ENCODE peak calls at places on chromosomes 3 and 15, in four cellular contexts. One of them, this sample, is unnamed.

GRCh38 chr3:128555098-128555825 is 62.3 kb upstream of the GATA2 start:
- DNase-seq in K562: no peak
- DNase-seq in HepG2: no peak
- DNase-seq in GM12878: no peak
- DNase-seq in this sample: peak

GRCh38 chr3:15438988-15439387 is 11.6 kb downstream of the EAF1 start:
- DNase-seq in HepG2: no peak
- DNase-seq in GM12878: no peak
- DNase-seq in K562: no peak
- DNase-seq in this sample: no peak

GRCh38 chr3:110341047-110341446 is 730.6 kb upstream of the NECTIN3 start:
- DNase-seq in HepG2: no peak
- DNase-seq in GM12878: no peak
- DNase-seq in K562: no peak
- DNase-seq in this sample: no peak

GRCh38 chr3:111751961-111752360 is 107.1 kb upstream of the PHLDB2 start:
- DNase-seq in K562: no peak
- DNase-seq in HepG2: no peak
- DNase-seq in GM12878: no peak
- DNase-seq in this sample: no peak

GRCh38 chr3:153130312-153130977 is 31.6 kb upstream of the RAP2B start:
- DNase-seq in HepG2: no peak
- DNase-seq in K562: no peak
- DNase-seq in GM12878: peak
- DNase-seq in this sample: no peak

GRCh38 chr15:60301024-60301423 is 96.8 kb downstream of the ANXA2 start:
- DNase-seq in HepG2: no peak
- DNase-seq in K562: peak
- DNase-seq in GM12878: no peak
- DNase-seq in this sample: no peak

GRCh38 chr15:39908186-39908585 is 11.9 kb downstream of the GPR176 start:
- DNase-seq in K562: no peak
- DNase-seq in GM12878: no peak
- DNase-seq in HepG2: no peak
- DNase-seq in this sample: no peak

GRCh38 chr3:161275919-161276318 is 54.8 kb downstream of the NMD3 start:
- DNase-seq in K562: no peak
- DNase-seq in GM12878: no peak
- DNase-seq in HepG2: no peak
- DNase-seq in this sample: no peak

GRCh38 chr3:174775603-174776002 is 83.5 kb upstream of the NAALADL2 start:
- DNase-seq in HepG2: no peak
- DNase-seq in K562: no peak
- DNase-seq in GM12878: no peak
- DNase-seq in this sample: no peak

GRCh38 chr3:10166213-10166604 is 1.5 kb downstream of the IRAK2 start:
- DNase-seq in K562: no peak
- DNase-seq in HepG2: peak
- DNase-seq in GM12878: no peak
- DNase-seq in this sample: no peak

GRCh38 chr15:62935300-62936081 is 107.1 kb upstream of the TPM1 start:
- DNase-seq in K562: no peak
- DNase-seq in GM12878: no peak
- DNase-seq in HepG2: peak
- DNase-seq in this sample: no peak

GRCh38 chr15:64634020-64634419 is 141.4 kb downstream of the RBPMS2 start:
- DNase-seq in K562: no peak
- DNase-seq in GM12878: peak
- DNase-seq in HepG2: peak
- DNase-seq in this sample: no peak

GRCh38 chr3:188531210-188531609 is 377.3 kb downstream of the LPP start:
- DNase-seq in HepG2: peak
- DNase-seq in K562: no peak
- DNase-seq in GM12878: no peak
- DNase-seq in this sample: no peak

GRCh38 chr3:100875239-100875638 is 118.0 kb downstream of the ABI3BP start:
- DNase-seq in K562: no peak
- DNase-seq in HepG2: no peak
- DNase-seq in GM12878: no peak
- DNase-seq in this sample: no peak

DNA sequence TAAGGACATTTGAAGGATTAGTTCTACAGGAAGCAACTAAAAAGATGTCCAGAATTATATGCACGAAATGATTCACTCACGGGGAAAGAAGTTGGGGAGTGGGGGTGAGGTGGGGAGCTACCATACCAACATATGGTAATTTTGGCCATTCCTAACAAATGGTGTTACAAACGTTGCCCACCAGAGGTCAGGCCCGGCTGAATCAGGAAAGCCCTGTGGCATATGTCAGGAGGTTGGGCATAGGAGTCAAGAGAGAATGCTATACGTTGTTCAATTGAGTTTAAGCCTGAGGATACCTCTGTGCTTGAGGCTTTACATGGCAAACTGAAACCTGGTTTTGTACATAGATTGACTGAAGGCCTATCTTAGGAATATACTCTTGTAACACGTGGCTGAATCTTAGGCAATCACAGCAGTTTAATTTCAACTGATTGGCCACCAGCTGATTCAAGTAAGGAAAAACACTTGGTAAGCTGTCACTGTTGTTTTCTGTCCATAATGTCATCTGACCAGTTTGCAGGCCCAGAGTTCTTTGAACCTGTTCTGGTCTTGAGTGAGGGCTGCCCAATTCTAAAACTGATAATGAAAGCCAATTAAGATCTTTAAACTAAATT is 23.4 kb upstream of the SLC2A2 start:
- DNase-seq in GM12878: peak
- DNase-seq in HepG2: peak
- DNase-seq in K562: peak
- DNase-seq in this sample: peak
- TF ChIP-seq SP1 in GM12878: no peak
- TF ChIP-seq SP1 in HepG2: no peak
- TF ChIP-seq SP1 in K562: no peak
- TF ChIP-seq SP1 in this sample: no peak

DNA sequence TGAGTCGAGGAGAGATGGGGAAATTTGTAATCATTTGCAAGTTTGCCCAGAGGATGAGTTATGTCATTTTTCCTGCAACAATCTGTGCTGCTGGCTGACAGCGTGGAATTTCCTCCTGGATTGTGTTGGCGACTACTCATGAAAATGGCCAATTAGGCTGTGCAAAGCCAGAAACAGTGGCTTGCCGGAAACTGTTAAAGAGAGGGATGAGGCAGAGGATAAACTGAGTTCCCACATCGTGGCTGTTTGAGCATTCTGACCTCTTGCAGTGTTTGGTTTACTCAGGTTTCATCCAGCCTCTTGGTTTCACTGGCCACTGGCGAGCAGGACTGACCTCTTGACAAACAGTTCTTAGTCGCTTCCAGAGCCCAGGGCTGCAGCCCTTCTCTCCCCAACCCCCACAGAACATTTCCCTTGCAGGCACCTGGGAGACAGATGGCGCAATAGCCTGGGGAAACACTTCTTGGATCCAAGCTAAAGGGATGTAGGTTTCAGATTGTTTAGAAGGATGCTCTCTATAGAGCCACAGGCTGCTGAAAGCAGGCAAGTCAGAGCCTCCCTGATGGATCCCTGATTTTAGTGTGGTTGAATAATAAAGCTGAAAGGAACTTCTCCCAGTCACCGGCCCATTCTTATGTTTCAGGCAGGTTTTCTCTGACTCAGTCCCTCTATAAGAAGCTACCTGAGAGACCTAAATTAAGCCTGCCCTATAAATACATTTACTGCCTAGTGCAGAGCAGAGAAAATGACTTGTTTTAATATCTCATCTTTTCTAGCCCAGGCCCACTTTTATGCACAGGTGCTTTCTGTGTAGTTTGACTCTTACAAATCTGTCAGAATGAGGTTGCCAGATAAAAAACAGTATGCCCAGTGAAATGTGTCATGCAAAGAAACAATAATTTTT is 92.8 kb upstream of the UBE2E1 start:
- DNase-seq in HepG2: no peak
- DNase-seq in K562: no peak
- DNase-seq in GM12878: no peak
- DNase-seq in this sample: peak
- TF ChIP-seq ESRRA in HepG2: no peak
- TF ChIP-seq ESRRA in K562: no peak
- TF ChIP-seq ESRRA in GM12878: no peak
- TF ChIP-seq ESRRA in this sample: no peak

DNA sequence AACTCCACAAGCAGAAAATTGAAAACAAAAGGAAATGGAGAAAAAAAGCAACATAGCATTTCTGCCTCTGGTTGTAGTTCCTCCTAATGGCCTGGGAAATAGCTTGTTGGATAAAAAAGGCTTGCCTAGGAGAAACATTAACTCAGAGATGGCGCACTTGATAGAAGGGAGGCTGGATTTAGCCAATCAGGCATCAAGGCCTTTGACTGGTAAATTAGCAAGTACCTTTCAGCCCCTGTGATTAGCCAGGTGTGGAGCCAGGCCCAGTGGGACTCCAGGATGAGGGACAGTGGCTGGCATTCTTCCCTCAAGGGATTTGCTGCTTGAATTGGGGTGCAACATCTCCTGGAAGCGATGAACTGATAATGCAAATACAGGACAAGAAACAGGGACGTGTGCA is 84.5 kb downstream of the RPLP1 start:
- DNase-seq in K562: no peak
- DNase-seq in HepG2: no peak
- DNase-seq in GM12878: no peak
- DNase-seq in this sample: no peak
- TF ChIP-seq ATF3 in K562: no peak
- TF ChIP-seq ATF3 in HepG2: no peak
- TF ChIP-seq ATF3 in GM12878: no peak
- TF ChIP-seq ATF3 in this sample: no peak

GRCh38 chr3:2628117-2628516 is 482.1 kb downstream of the IL5RA start:
- DNase-seq in K562: no peak
- DNase-seq in HepG2: no peak
- DNase-seq in GM12878: no peak
- DNase-seq in this sample: no peak

GRCh38 chr3:2623463-2623862 is 486.7 kb downstream of the IL5RA start:
- DNase-seq in HepG2: no peak
- DNase-seq in GM12878: no peak
- DNase-seq in K562: no peak
- DNase-seq in this sample: no peak
- TF ChIP-seq SP1 in HepG2: no peak
- TF ChIP-seq SP1 in GM12878: no peak
- TF ChIP-seq SP1 in K562: no peak
- TF ChIP-seq SP1 in this sample: no peak

GRCh38 chr15:90412356-90413194 is 24.5 kb downstream of the IQGAP1 start:
- DNase-seq in HepG2: no peak
- DNase-seq in GM12878: peak
- DNase-seq in K562: no peak
- DNase-seq in this sample: no peak
- TF ChIP-seq ESRRA in HepG2: no peak
- TF ChIP-seq ESRRA in GM12878: no peak
- TF ChIP-seq ESRRA in K562: no peak
- TF ChIP-seq ESRRA in this sample: no peak

GRCh38 chr15:66563566-66564110 is 2.2 kb downstream of the LCTL start:
- DNase-seq in HepG2: no peak
- DNase-seq in K562: no peak
- DNase-seq in GM12878: no peak
- DNase-seq in this sample: no peak

GRCh38 chr15:66564136-66565041 is 1.4 kb downstream of the LCTL start:
- DNase-seq in K562: no peak
- DNase-seq in HepG2: no peak
- DNase-seq in GM12878: no peak
- DNase-seq in this sample: peak

GRCh38 chr15:66565141-66565595 is 630 bp downstream of the LCTL start:
- DNase-seq in HepG2: no peak
- DNase-seq in K562: no peak
- DNase-seq in GM12878: no peak
- DNase-seq in this sample: no peak

GRCh38 chr15:66560856-66561525 is 4.8 kb downstream of the LCTL start:
- DNase-seq in GM12878: no peak
- DNase-seq in K562: peak
- DNase-seq in HepG2: no peak
- DNase-seq in this sample: no peak

DNA sequence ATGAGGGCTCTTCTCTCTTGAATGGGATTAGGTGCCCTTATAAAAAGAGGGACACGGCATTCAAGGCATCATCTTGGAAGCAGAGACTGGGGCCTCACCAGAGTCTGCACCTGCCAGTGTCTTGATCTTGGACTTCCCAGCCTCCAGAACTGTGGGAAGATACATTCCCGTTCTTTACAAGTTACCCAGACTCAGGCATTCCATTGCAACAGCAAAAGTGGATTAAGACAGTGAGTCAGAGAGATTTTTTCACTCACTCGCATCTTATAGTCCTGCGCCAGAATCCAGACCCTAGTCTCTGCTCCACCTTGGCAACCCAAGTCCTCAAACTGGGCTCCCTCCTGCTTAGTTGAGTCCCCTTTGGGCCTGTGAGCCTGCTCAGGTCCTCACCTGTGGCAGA is 2.7 kb downstream of the LCTL start:
- DNase-seq in GM12878: no peak
- DNase-seq in HepG2: no peak
- DNase-seq in K562: no peak
- DNase-seq in this sample: no peak
- TF ChIP-seq ATF3 in GM12878: no peak
- TF ChIP-seq ATF3 in HepG2: no peak
- TF ChIP-seq ATF3 in K562: no peak
- TF ChIP-seq ATF3 in this sample: no peak

GRCh38 chr3:37852097-37852496 is 9.6 kb upstream of the CTDSPL start:
- DNase-seq in K562: no peak
- DNase-seq in HepG2: no peak
- DNase-seq in GM12878: no peak
- DNase-seq in this sample: no peak
- TF ChIP-seq SP1 in K562: no peak
- TF ChIP-seq SP1 in HepG2: no peak
- TF ChIP-seq SP1 in GM12878: no peak
- TF ChIP-seq SP1 in this sample: no peak

This sample was measured in WTC11.